ENCODE peak calls at places on chromosome 10, in seven cellular contexts. One of them, this sample, is unnamed.

GRCh38 chr10:103493911-103494877 is 689 bp downstream of the NEURL1 start:
- DNase-seq in nucleus accumbens: no peak
- DNase-seq in RWPE2: no peak
- DNase-seq in NCI-H2029 treated with DMSO at 0.1 percent for 48 hours: no peak
- DNase-seq in effector memory CD8-positive, alpha-beta T cell: peak
- DNase-seq in CD8-positive, alpha-beta T cell: peak
- DNase-seq in CD4-positive, CD25-positive, alpha-beta regulatory T cell: no peak
- DNase-seq in this sample: peak

GRCh38 chr10:18190840-18191239 is 50.6 kb downstream of the CACNB2 start:
- DNase-seq in CD8-positive, alpha-beta T cell: no peak
- DNase-seq in RWPE2: no peak
- DNase-seq in nucleus accumbens: no peak
- DNase-seq in CD4-positive, CD25-positive, alpha-beta regulatory T cell: no peak
- DNase-seq in NCI-H2029 treated with DMSO at 0.1 percent for 48 hours: no peak
- DNase-seq in effector memory CD8-positive, alpha-beta T cell: no peak
- DNase-seq in this sample: no peak

GRCh38 chr10:84308481-84309304 is 19.7 kb upstream of the CCSER2 start:
- DNase-seq in NCI-H2029 treated with DMSO at 0.1 percent for 48 hours: peak
- DNase-seq in CD8-positive, alpha-beta T cell: peak
- DNase-seq in nucleus accumbens: no peak
- DNase-seq in RWPE2: no peak
- DNase-seq in effector memory CD8-positive, alpha-beta T cell: no peak
- DNase-seq in CD4-positive, CD25-positive, alpha-beta regulatory T cell: no peak
- DNase-seq in this sample: no peak

GRCh38 chr10:133327651-133328357 is 8.9 kb downstream of the CALY start:
- DNase-seq in CD8-positive, alpha-beta T cell: no peak
- DNase-seq in effector memory CD8-positive, alpha-beta T cell: no peak
- DNase-seq in NCI-H2029 treated with DMSO at 0.1 percent for 48 hours: no peak
- DNase-seq in RWPE2: peak
- DNase-seq in CD4-positive, CD25-positive, alpha-beta regulatory T cell: no peak
- DNase-seq in nucleus accumbens: no peak
- DNase-seq in this sample: peak

GRCh38 chr10:43222296-43222695 is 44.6 kb downstream of the RASGEF1A start:
- DNase-seq in RWPE2: no peak
- DNase-seq in CD8-positive, alpha-beta T cell: no peak
- DNase-seq in NCI-H2029 treated with DMSO at 0.1 percent for 48 hours: no peak
- DNase-seq in CD4-positive, CD25-positive, alpha-beta regulatory T cell: no peak
- DNase-seq in nucleus accumbens: no peak
- DNase-seq in effector memory CD8-positive, alpha-beta T cell: no peak
- DNase-seq in this sample: peak

GRCh38 chr10:5434017-5434753 is 21.8 kb downstream of the NET1 start:
- DNase-seq in RWPE2: no peak
- DNase-seq in NCI-H2029 treated with DMSO at 0.1 percent for 48 hours: no peak
- DNase-seq in CD8-positive, alpha-beta T cell: no peak
- DNase-seq in nucleus accumbens: no peak
- DNase-seq in CD4-positive, CD25-positive, alpha-beta regulatory T cell: no peak
- DNase-seq in effector memory CD8-positive, alpha-beta T cell: no peak
- DNase-seq in this sample: no peak

GRCh38 chr10:132724436-132724835 is 61.5 kb downstream of the NKX6-2 start:
- DNase-seq in CD4-positive, CD25-positive, alpha-beta regulatory T cell: no peak
- DNase-seq in nucleus accumbens: no peak
- DNase-seq in RWPE2: no peak
- DNase-seq in effector memory CD8-positive, alpha-beta T cell: no peak
- DNase-seq in NCI-H2029 treated with DMSO at 0.1 percent for 48 hours: no peak
- DNase-seq in CD8-positive, alpha-beta T cell: no peak
- DNase-seq in this sample: no peak

GRCh38 chr10:132645630-132646442 is 108.2 kb downstream of the INPP5A start:
- DNase-seq in CD4-positive, CD25-positive, alpha-beta regulatory T cell: no peak
- DNase-seq in CD8-positive, alpha-beta T cell: no peak
- DNase-seq in effector memory CD8-positive, alpha-beta T cell: no peak
- DNase-seq in NCI-H2029 treated with DMSO at 0.1 percent for 48 hours: no peak
- DNase-seq in RWPE2: peak
- DNase-seq in nucleus accumbens: no peak
- DNase-seq in this sample: no peak

GRCh38 chr10:131233611-131234258 is 77.8 kb downstream of the TCERG1L start:
- DNase-seq in CD4-positive, CD25-positive, alpha-beta regulatory T cell: no peak
- DNase-seq in CD8-positive, alpha-beta T cell: no peak
- DNase-seq in effector memory CD8-positive, alpha-beta T cell: no peak
- DNase-seq in nucleus accumbens: no peak
- DNase-seq in NCI-H2029 treated with DMSO at 0.1 percent for 48 hours: no peak
- DNase-seq in RWPE2: no peak
- DNase-seq in this sample: no peak

GRCh38 chr10:13003004-13003403 is 1.5 kb upstream of the CCDC3 start:
- DNase-seq in NCI-H2029 treated with DMSO at 0.1 percent for 48 hours: no peak
- DNase-seq in effector memory CD8-positive, alpha-beta T cell: no peak
- DNase-seq in CD4-positive, CD25-positive, alpha-beta regulatory T cell: no peak
- DNase-seq in RWPE2: no peak
- DNase-seq in CD8-positive, alpha-beta T cell: no peak
- DNase-seq in nucleus accumbens: no peak
- DNase-seq in this sample: no peak

GRCh38 chr10:110410329-110411046 is 87.2 kb upstream of the DUSP5 start:
- DNase-seq in nucleus accumbens: no peak
- DNase-seq in RWPE2: peak
- DNase-seq in CD4-positive, CD25-positive, alpha-beta regulatory T cell: no peak
- DNase-seq in NCI-H2029 treated with DMSO at 0.1 percent for 48 hours: no peak
- DNase-seq in effector memory CD8-positive, alpha-beta T cell: no peak
- DNase-seq in CD8-positive, alpha-beta T cell: no peak
- DNase-seq in this sample: no peak

GRCh38 chr10:3887885-3888476 is 103.0 kb upstream of the KLF6 start:
- DNase-seq in CD8-positive, alpha-beta T cell: peak
- DNase-seq in nucleus accumbens: no peak
- DNase-seq in RWPE2: peak
- DNase-seq in CD4-positive, CD25-positive, alpha-beta regulatory T cell: peak
- DNase-seq in effector memory CD8-positive, alpha-beta T cell: peak
- DNase-seq in NCI-H2029 treated with DMSO at 0.1 percent for 48 hours: no peak
- DNase-seq in this sample: no peak

GRCh38 chr10:76082956-76083355 is 651.5 kb downstream of the LRMDA start:
- DNase-seq in nucleus accumbens: no peak
- DNase-seq in effector memory CD8-positive, alpha-beta T cell: no peak
- DNase-seq in CD8-positive, alpha-beta T cell: no peak
- DNase-seq in NCI-H2029 treated with DMSO at 0.1 percent for 48 hours: no peak
- DNase-seq in CD4-positive, CD25-positive, alpha-beta regulatory T cell: no peak
- DNase-seq in RWPE2: no peak
- DNase-seq in this sample: no peak

GRCh38 chr10:126158537-126158936 is 229.7 kb downstream of the ADAM12 start:
- DNase-seq in nucleus accumbens: no peak
- DNase-seq in NCI-H2029 treated with DMSO at 0.1 percent for 48 hours: no peak
- DNase-seq in CD4-positive, CD25-positive, alpha-beta regulatory T cell: no peak
- DNase-seq in CD8-positive, alpha-beta T cell: no peak
- DNase-seq in effector memory CD8-positive, alpha-beta T cell: no peak
- DNase-seq in RWPE2: no peak
- DNase-seq in this sample: no peak

GRCh38 chr10:104680467-104681401 is 39.6 kb downstream of the SORCS3 start:
- DNase-seq in CD4-positive, CD25-positive, alpha-beta regulatory T cell: no peak
- DNase-seq in CD8-positive, alpha-beta T cell: no peak
- DNase-seq in NCI-H2029 treated with DMSO at 0.1 percent for 48 hours: no peak
- DNase-seq in nucleus accumbens: peak
- DNase-seq in RWPE2: no peak
- DNase-seq in effector memory CD8-positive, alpha-beta T cell: no peak
- DNase-seq in this sample: no peak

GRCh38 chr10:110784198-110784597 is 87.5 kb upstream of the PDCD4 start:
- DNase-seq in RWPE2: no peak
- DNase-seq in CD4-positive, CD25-positive, alpha-beta regulatory T cell: no peak
- DNase-seq in CD8-positive, alpha-beta T cell: no peak
- DNase-seq in NCI-H2029 treated with DMSO at 0.1 percent for 48 hours: no peak
- DNase-seq in nucleus accumbens: no peak
- DNase-seq in effector memory CD8-positive, alpha-beta T cell: no peak
- DNase-seq in this sample: no peak

GRCh38 chr10:56880541-56880940 is 519.5 kb upstream of the ZWINT start:
- DNase-seq in nucleus accumbens: no peak
- DNase-seq in NCI-H2029 treated with DMSO at 0.1 percent for 48 hours: peak
- DNase-seq in RWPE2: no peak
- DNase-seq in effector memory CD8-positive, alpha-beta T cell: no peak
- DNase-seq in CD4-positive, CD25-positive, alpha-beta regulatory T cell: no peak
- DNase-seq in CD8-positive, alpha-beta T cell: no peak
- DNase-seq in this sample: no peak

GRCh38 chr10:109665321-109665720 is 258.0 kb downstream of the XPNPEP1 start:
- DNase-seq in CD8-positive, alpha-beta T cell: no peak
- DNase-seq in RWPE2: no peak
- DNase-seq in nucleus accumbens: no peak
- DNase-seq in CD4-positive, CD25-positive, alpha-beta regulatory T cell: no peak
- DNase-seq in NCI-H2029 treated with DMSO at 0.1 percent for 48 hours: no peak
- DNase-seq in effector memory CD8-positive, alpha-beta T cell: no peak
- DNase-seq in this sample: no peak

GRCh38 chr10:3094565-3095168 is 27.3 kb downstream of the PFKP start:
- DNase-seq in effector memory CD8-positive, alpha-beta T cell: no peak
- DNase-seq in RWPE2: no peak
- DNase-seq in CD4-positive, CD25-positive, alpha-beta regulatory T cell: no peak
- DNase-seq in CD8-positive, alpha-beta T cell: no peak
- DNase-seq in nucleus accumbens: no peak
- DNase-seq in NCI-H2029 treated with DMSO at 0.1 percent for 48 hours: no peak
- DNase-seq in this sample: no peak

This sample was measured in chondrocyte.